ENCODE peak calls at places on chromosomes 2 and 18, in four cellular contexts. A, S, Q and U are unnamed samples.

GRCh38 chr2:626491-627339 is 50.5 kb downstream of the TMEM18 start:
- DNase-seq in A (no peak), S (no peak), Q (peak; percentile 15), U (peak; percentile 70)

GRCh38 chr2:171807130-171807529 is 86.9 kb downstream of the SLC25A12 start:
- DNase-seq in A (no peak), S (no peak), Q (no peak), U (no peak)

GRCh38 chr2:230356084-230356483 is 29.1 kb downstream of the SP140L start:
- DNase-seq in A (no peak), S (no peak), Q (no peak), U (no peak)

GRCh38 chr2:75799859-75800258 is 89.1 kb upstream of the GCFC2 start:
- DNase-seq in A (no peak), S (no peak), Q (no peak), U (no peak)

GRCh38 chr2:32838418-32838817 is 108.3 kb upstream of the LTBP1 start:
- DNase-seq in A (no peak), S (no peak), Q (no peak), U (no peak)

GRCh38 chr2:206989306-206989705 is 50.0 kb downstream of the CPO start:
- DNase-seq in A (peak; percentile 37), S (peak; percentile 25), Q (peak; percentile 71), U (peak; percentile 64)

GRCh38 chr18:54775686-54776085 is 52.6 kb upstream of the RAB27B start:
- DNase-seq in A (no peak), S (no peak), Q (no peak), U (no peak)

GRCh38 chr2:152762202-152762601 is 43.8 kb downstream of the ARL6IP6 start:
- DNase-seq in A (no peak), S (peak; percentile 4), Q (no peak), U (peak; percentile 30)

GRCh38 chr18:77478619-77479018 is 229.0 kb downstream of the GALR1 start:
- DNase-seq in A (no peak), S (no peak), Q (no peak), U (no peak)

GRCh38 chr2:82124629-82125028 is 1820.1 kb upstream of the LRRTM1 start:
- DNase-seq in A (no peak), S (no peak), Q (no peak), U (no peak)

GRCh38 chr2:218149098-218149497 is 17.7 kb downstream of the CXCR1 start:
- DNase-seq in A (no peak), S (no peak), Q (peak; percentile 40), U (no peak)

GRCh38 chr2:202831241-202831997 is 40.1 kb downstream of the ICA1L start:
- DNase-seq in A (peak; percentile 59), S (peak; percentile 81), Q (peak; percentile 41), U (peak; percentile 50)

GRCh38 chr2:216015722-216016464 is 2.5 kb upstream of the MREG start:
- DNase-seq in A (peak; percentile 76), S (peak; percentile 64), Q (no peak), U (no peak)

GRCh38 chr18:13565228-13565627 is 161.1 kb downstream of the FAM210A start:
- DNase-seq in A (no peak), S (no peak), Q (no peak), U (no peak)

GRCh38 chr18:80228051-80228848 is 19.1 kb downstream of the PARD6G start:
- DNase-seq in A (no peak), S (no peak), Q (no peak), U (no peak)

GRCh38 chr2:43018179-43019024 is 208.0 kb downstream of the ZFP36L2 start:
- DNase-seq in A (no peak), S (peak; percentile 60), Q (no peak), U (no peak)

GRCh38 chr2:207694811-207695281 is 16.6 kb upstream of the CCNYL1 start:
- DNase-seq in A (no peak), S (peak; percentile 10), Q (no peak), U (no peak)